ENCODE peak calls at places on chromosome 19, in five cellular contexts. U is bronchial epithelial cell, C is heart right ventricle, T is ascending aorta, J is pancreas. X is an unnamed sample.

GRCh38 chr19:54475706-54476105 is 2.6 kb upstream of the CDC42EP5 start:
- DNase-seq in U (no peak), C (no peak), T (no peak), J (no peak), X (no peak)

GRCh38 chr19:13742756-13743155 is 21.6 kb upstream of the MRI1 start:
- DNase-seq in J (no peak), U (peak), T (no peak), C (no peak), X (no peak)

GRCh38 chr19:47467914-47468313 is 3.8 kb downstream of the SLC8A2 start:
- DNase-seq in T (no peak), U (no peak), J (no peak), C (no peak), X (no peak)

GRCh38 chr19:55441692-55442321 is 1.3 kb downstream of the SHISA7 start:
- DNase-seq in U (no peak), C (no peak), T (no peak), J (no peak), X (no peak)

GRCh38 chr19:7874080-7874856 is at the start of gene PRR36:
- DNase-seq in U (no peak), T (no peak), C (no peak), J (peak), X (no peak)

GRCh38 chr19:48480476-48481190 is 11.5 kb downstream of the CYTH2 start:
- DNase-seq in J (peak), U (no peak), C (peak), T (no peak), X (peak)

GRCh38 chr19:16590876-16591802 is 18.9 kb upstream of the SLC35E1 start:
- DNase-seq in T (no peak), U (no peak), C (no peak), J (no peak), X (no peak)

GRCh38 chr19:40139533-40140287 is 49.0 kb upstream of the ZNF780A start:
- DNase-seq in C (no peak), T (no peak), U (peak), J (no peak), X (peak)

GRCh38 chr19:17553256-17553655 is 2.2 kb upstream of the COLGALT1 start:
- DNase-seq in C (peak), T (no peak), J (no peak), U (peak), X (peak)

GRCh38 chr19:53977991-53978731 is 13.3 kb upstream of the CACNG6 start:
- DNase-seq in J (no peak), C (peak), U (no peak), T (no peak), X (peak)

GRCh38 chr19:54364775-54365257 is at the start of gene LAIR1:
- DNase-seq in C (peak), T (no peak), J (no peak), U (no peak), X (no peak)

GRCh38 chr19:8113017-8113416 is 36.4 kb downstream of the FBN3 start:
- DNase-seq in C (no peak), T (no peak), U (peak), J (no peak), X (no peak)

GRCh38 chr19:46714523-46715106 is 2.3 kb downstream of the PRKD2 start:
- DNase-seq in U (no peak), J (no peak), T (no peak), C (no peak), X (no peak)

GRCh38 chr19:30419581-30420180 is 47.5 kb downstream of the ZNF536 start:
- DNase-seq in J (no peak), T (no peak), U (no peak), C (no peak), X (no peak)

GRCh38 chr19:45255611-45256157 is 4.6 kb downstream of the MARK4 start:
- DNase-seq in C (no peak), T (no peak), J (no peak), U (no peak), X (no peak)

GRCh38 chr19:18098891-18099622 is 1.5 kb downstream of the MAST3 start:
- DNase-seq in J (peak), U (no peak), C (no peak), T (no peak), X (no peak)

GRCh38 chr19:3224346-3225325 is at the start of gene CELF5:
- DNase-seq in J (peak), C (peak), U (no peak), T (no peak), X (no peak)

GRCh38 chr19:56110515-56111448 is 10.3 kb downstream of the ZNF787 start:
- DNase-seq in J (peak), U (no peak), C (peak), T (no peak), X (peak)

GRCh38 chr19:9673912-9674668 is 810 bp downstream of the ZNF562 start:
- DNase-seq in T (no peak), C (no peak), J (no peak), U (peak), X (peak)

GRCh38 chr19:42220751-42221097 is 612 bp downstream of the ZNF526 start:
- DNase-seq in U (no peak), C (no peak), J (no peak), T (no peak), X (no peak)

GRCh38 chr19:5038631-5039271 is 69.8 kb downstream of the KDM4B start:
- DNase-seq in U (peak), C (no peak), J (no peak), T (no peak), X (no peak)

GRCh38 chr19:19185853-19186728 is 5.9 kb downstream of the BORCS8 start:
- DNase-seq in T (no peak), U (peak), J (no peak), C (no peak), X (no peak)

GRCh38 chr19:48121066-48121465 is 10.4 kb upstream of the PLA2G4C start:
- DNase-seq in T (no peak), U (no peak), C (no peak), J (no peak), X (no peak)

GRCh38 chr19:13847033-13847899 is 29.7 kb upstream of the NANOS3 start:
- DNase-seq in T (peak), U (peak), J (peak), C (peak), X (peak)

GRCh38 chr19:23437901-23438300 is 42.6 kb upstream of the ZNF91 start:
- DNase-seq in T (no peak), C (no peak), J (no peak), U (no peak), X (no peak)

GRCh38 chr19:35908977-35909683 is 1.0 kb upstream of the TYROBP start:
- DNase-seq in U (no peak), C (peak), T (peak), J (no peak), X (no peak)

GRCh38 chr19:33147538-33147937 is 15.6 kb downstream of the WDR88 start:
- DNase-seq in J (no peak), T (no peak), C (no peak), U (no peak), X (no peak)
- TF ChIP-seq CTCF in J (no peak), T (no peak), C (no peak), U (no peak), X (no peak)

GRCh38 chr19:6813659-6814058 is 41.2 kb downstream of the VAV1 start:
- DNase-seq in C (no peak), T (no peak), J (no peak), U (no peak), X (no peak)
- H3K4me3 ChIP-seq in C (no peak), T (no peak), J (no peak), U (no peak), X (no peak)

DNA sequence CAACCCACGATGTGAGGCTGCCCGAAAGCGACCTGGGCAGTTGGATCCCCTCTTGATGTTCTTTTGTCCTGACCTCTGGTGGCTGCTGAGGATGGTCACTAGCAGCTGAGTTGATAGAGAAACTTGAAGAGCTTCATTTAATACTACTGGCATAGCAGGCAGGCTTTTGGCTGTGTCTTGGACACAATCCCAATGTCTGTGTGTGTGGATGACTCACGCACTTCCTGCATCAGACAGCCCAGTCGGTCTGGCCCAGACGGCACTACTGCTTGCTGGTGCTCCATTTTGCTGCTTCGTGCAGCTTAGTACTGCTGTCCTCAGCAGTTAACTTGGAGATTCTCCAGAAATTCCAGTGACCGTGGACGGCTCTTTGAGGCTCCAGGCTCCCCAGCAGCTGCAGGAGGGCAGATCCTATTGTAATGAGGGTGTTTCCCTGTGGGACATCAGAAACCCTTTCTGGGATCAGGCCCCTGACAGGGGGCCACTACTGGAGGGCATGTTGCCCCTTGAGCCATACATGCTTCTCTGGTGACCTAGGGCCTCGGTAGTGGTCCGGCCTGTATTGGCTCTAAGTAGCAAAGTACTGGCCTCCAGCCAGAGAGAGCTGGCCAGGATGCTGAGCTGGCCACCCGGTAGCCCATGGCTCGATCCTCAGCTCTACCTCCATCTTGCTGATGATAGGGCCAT is 4.5 kb downstream of the FPR3 start:
- DNase-seq in U (peak), J (no peak), T (peak), C (peak), X (peak)
- TF ChIP-seq CTCF in U (no peak), J (no peak), T (no peak), C (peak), X (peak)

GRCh38 chr19:2167896-2168618 is 4.3 kb downstream of the DOT1L start:
- DNase-seq in J (no peak), U (no peak), T (peak), C (peak), X (peak)

GRCh38 chr19:2170219-2170618 is 6.5 kb downstream of the DOT1L start:
- DNase-seq in J (no peak), C (no peak), U (no peak), T (no peak), X (no peak)

GRCh38 chr19:2170987-2171348 is 7.2 kb downstream of the DOT1L start:
- DNase-seq in C (no peak), J (no peak), T (no peak), U (no peak), X (no peak)

GRCh38 chr19:2166741-2167738 is 3.3 kb downstream of the DOT1L start:
- DNase-seq in T (peak), U (no peak), C (peak), J (peak), X (peak)

GRCh38 chr19:2168619-2169424 is 5.1 kb downstream of the DOT1L start:
- DNase-seq in T (peak), C (peak), J (peak), U (peak), X (peak)
- H3K4me3 ChIP-seq in T (peak), C (no peak), J (no peak), U (no peak), X (no peak)

GRCh38 chr19:20273951-20274578 is 107.1 kb downstream of the ZNF486 start:
- DNase-seq in U (no peak), J (no peak), C (no peak), T (no peak), X (no peak)

GRCh38 chr19:20279516-20279915 is 112.5 kb downstream of the ZNF486 start:
- DNase-seq in J (no peak), C (no peak), T (no peak), U (no peak), X (no peak)

GRCh38 chr19:20273376-20273775 is 106.4 kb downstream of the ZNF486 start:
- DNase-seq in C (no peak), T (no peak), J (no peak), U (no peak), X (no peak)

GRCh38 chr19:20276011-20276738 is 109.2 kb downstream of the ZNF486 start:
- DNase-seq in T (no peak), J (no peak), U (no peak), C (no peak), X (no peak)

DNA sequence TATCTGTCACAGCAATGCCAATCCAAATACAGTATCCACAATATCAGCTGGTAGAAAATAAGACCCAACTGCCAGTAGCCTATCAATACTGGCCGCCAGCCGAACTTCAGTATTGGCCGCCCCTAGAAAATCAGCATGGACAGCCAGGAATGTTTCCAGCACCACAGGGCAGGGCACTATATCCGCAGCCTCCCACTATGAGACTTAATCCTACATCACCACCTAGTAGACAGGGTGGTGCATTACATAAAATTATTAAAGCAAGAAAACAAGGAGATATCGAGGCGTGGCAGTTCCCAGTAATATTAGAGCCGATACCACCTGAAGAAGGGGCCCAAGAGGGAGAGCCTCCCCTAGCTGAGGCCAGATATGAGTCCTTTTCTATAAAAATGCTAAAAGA is 111.3 kb downstream of the ZNF486 start:
- DNase-seq in U (no peak), C (no peak), J (no peak), T (no peak), X (no peak)
- TF ChIP-seq CTCF in U (no peak), C (no peak), J (no peak), T (no peak), X (no peak)

GRCh38 chr19:50002386-50002960 is 22.7 kb downstream of the VRK3 start:
- DNase-seq in C (no peak), T (no peak), U (no peak), J (no peak), X (no peak)
- H3K4me3 ChIP-seq in C (no peak), T (no peak), U (no peak), J (no peak), X (no peak)

GRCh38 chr19:977058-977464 is 7.1 kb upstream of the WDR18 start:
- DNase-seq in U (no peak), J (no peak), T (no peak), C (no peak), X (no peak)

GRCh38 chr19:976476-976875 is 7.7 kb upstream of the WDR18 start:
- DNase-seq in J (no peak), U (no peak), T (no peak), C (no peak), X (no peak)

GRCh38 chr19:972281-972680 is 11.9 kb upstream of the WDR18 start:
- DNase-seq in T (no peak), J (no peak), C (no peak), U (no peak), X (no peak)

GRCh38 chr19:973726-974563 is 10.2 kb upstream of the WDR18 start:
- DNase-seq in T (no peak), U (no peak), J (no peak), C (no peak), X (no peak)

GRCh38 chr19:974564-975257 is 9.4 kb upstream of the WDR18 start:
- DNase-seq in J (no peak), C (no peak), T (no peak), U (no peak), X (no peak)
- TF ChIP-seq CTCF in J (no peak), C (no peak), T (no peak), U (no peak), X (no peak)